ENCODE peak calls at places on chromosomes 5 and 9, in ten cellular contexts. X is stomach, K is tibial nerve, J is hepatocyte, L is heart right ventricle, Y is keratinocyte, P is IMR-90, E is heart left ventricle, G is cardiac muscle cell, M is transverse colon. W is an unnamed sample. For H3K4me1, the result is how much of the 10 kb centered on the place peaks cover.

GRCh38 chr5:90866915-90867715 is 308.5 kb downstream of the ADGRV1 start:
- DNase-seq in X (no peak), K (no peak), J (no peak), L (no peak), Y (no peak), P (peak), E (no peak), G (no peak), M (no peak), W (no peak)

GRCh38 chr9:79734989-79735779 is 163.4 kb downstream of the TLE4 start:
- DNase-seq in X (no peak), K (no peak), J (no peak), L (no peak), Y (no peak), P (no peak), E (no peak), G (no peak), M (no peak), W (no peak)

GRCh38 chr5:151288180-151288579 is 15.4 kb downstream of the SLC36A3 start:
- DNase-seq in X (no peak), K (no peak), J (peak), L (no peak), Y (no peak), P (no peak), E (no peak), G (no peak), M (no peak), W (no peak)

GRCh38 chr9:18798518-18799290 is 234.3 kb downstream of the SAXO1 start:
- DNase-seq in X (no peak), K (no peak), J (no peak), L (no peak), Y (no peak), P (no peak), E (no peak), G (no peak), M (no peak), W (no peak)

GRCh38 chr9:9612270-9612669 is 1000.5 kb downstream of the PTPRD start:
- DNase-seq in X (no peak), K (no peak), J (no peak), L (no peak), Y (no peak), P (no peak), E (no peak), G (no peak), M (peak), W (no peak)

GRCh38 chr9:78566948-78567675 is 270.2 kb downstream of the PSAT1 start:
- DNase-seq in X (no peak), K (no peak), J (no peak), L (no peak), Y (no peak), P (peak), E (no peak), G (no peak), M (no peak), W (no peak)

GRCh38 chr9:124574944-124575343 is 67.7 kb upstream of the NR5A1 start:
- DNase-seq in X (no peak), K (no peak), J (peak), L (no peak), Y (peak), P (peak), E (no peak), G (no peak), M (no peak), W (no peak)

GRCh38 chr9:126664893-126665695 is 51.4 kb downstream of the LMX1B start:
- DNase-seq in X (no peak), K (no peak), J (peak), L (no peak), Y (no peak), P (no peak), E (no peak), G (peak), M (no peak), W (no peak)

GRCh38 chr9:10525972-10526371 is 86.8 kb downstream of the PTPRD start:
- DNase-seq in X (no peak), K (no peak), J (no peak), L (no peak), Y (no peak), P (no peak), E (no peak), G (no peak), M (no peak), W (no peak)

GRCh38 chr9:32431196-32431595 is 46.8 kb downstream of the ACO1 start:
- DNase-seq in X (no peak), K (no peak), J (no peak), L (no peak), Y (no peak), P (peak), E (no peak), G (no peak), M (no peak), W (no peak)

GRCh38 chr5:132383261-132383660 is 13.8 kb downstream of the SLC22A5 start:
- DNase-seq in X (no peak), K (no peak), J (no peak), L (no peak), Y (no peak), P (no peak), E (no peak), G (no peak), M (no peak), W (no peak)

GRCh38 chr5:111127453-111128195 is 35.5 kb downstream of the WDR36 start:
- DNase-seq in X (no peak), K (no peak), J (no peak), L (no peak), Y (peak), P (no peak), E (no peak), G (no peak), M (no peak), W (no peak)

GRCh38 chr5:158297002-158297527 is 438.1 kb upstream of the CLINT1 start:
- DNase-seq in X (no peak), K (no peak), J (no peak), L (no peak), Y (no peak), P (no peak), E (no peak), G (no peak), M (no peak), W (no peak)

GRCh38 chr9:111924281-111924680 is 27.7 kb downstream of the UGCG start:
- DNase-seq in X (no peak), K (no peak), J (no peak), L (no peak), Y (no peak), P (no peak), E (no peak), G (no peak), M (no peak), W (no peak)

GRCh38 chr5:107773479-107773878 is 102.7 kb upstream of the EFNA5 start:
- DNase-seq in X (no peak), K (no peak), J (no peak), L (no peak), Y (no peak), P (no peak), E (no peak), G (no peak), M (no peak), W (no peak)

GRCh38 chr5:141084487-141084989 is 9.9 kb upstream of the PCDHB2 start:
- DNase-seq in X (no peak), K (peak), J (peak), L (peak), Y (no peak), P (peak), E (peak), G (peak), M (peak), W (peak)

GRCh38 chr5:119360905-119361605 is 5.2 kb downstream of the TNFAIP8 start:
- DNase-seq in X (no peak), K (no peak), J (no peak), L (no peak), Y (peak), P (peak), E (no peak), G (no peak), M (no peak), W (no peak)

GRCh38 chr9:124357591-124358361 is 57.5 kb downstream of the PSMB7 start:
- DNase-seq in X (peak), K (no peak), J (no peak), L (no peak), Y (no peak), P (no peak), E (no peak), G (no peak), M (no peak), W (no peak)

DNA sequence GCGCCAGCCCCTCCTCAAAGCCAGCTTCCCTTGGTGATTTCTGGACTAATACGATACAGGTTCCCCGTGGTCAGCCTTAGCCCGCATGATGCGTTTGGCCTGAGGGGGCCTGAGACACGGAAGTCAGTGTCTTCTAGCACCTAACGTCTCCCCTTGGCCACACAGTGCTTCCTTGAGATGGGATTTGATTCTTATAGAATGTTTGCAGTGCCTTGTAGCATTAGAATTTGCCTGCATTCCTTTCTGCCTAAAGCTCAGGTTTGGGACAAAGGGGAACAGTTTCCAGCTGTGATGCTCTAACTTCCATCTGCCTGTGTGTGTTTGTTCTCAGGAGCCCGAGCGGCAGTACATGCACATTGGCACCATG is 34.4 kb downstream of the CFAP90 start:
- DNase-seq in X (no peak), K (no peak), J (no peak), L (no peak), Y (no peak), P (no peak), E (no peak), G (no peak), M (no peak), W (no peak)
- TF ChIP-seq CTCF in X (no peak), K (no peak), J (no peak), L (no peak), Y (peak), P (no peak), E (no peak), G (no peak), M (no peak), W (no peak)

GRCh38 chr5:72831685-72832084 is 15.2 kb downstream of the TNPO1 start:
- DNase-seq in X (no peak), K (no peak), J (no peak), L (no peak), Y (no peak), P (no peak), E (no peak), G (no peak), M (no peak), W (no peak)
- H3K4me1 ChIP-seq in X (under half), K (under half), J (under half), L (under half), Y (under half), P (under half), E (under half), G (under half), M (under half), W (under half)

GRCh38 chr9:68927165-68927564 is 86.7 kb downstream of the PRKACG start:
- DNase-seq in X (no peak), K (no peak), J (no peak), L (no peak), Y (no peak), P (no peak), E (no peak), G (no peak), M (no peak), W (no peak)

GRCh38 chr9:68932458-68932857 is 81.5 kb downstream of the PRKACG start:
- DNase-seq in X (no peak), K (no peak), J (no peak), L (no peak), Y (no peak), P (no peak), E (no peak), G (no peak), M (no peak), W (no peak)

GRCh38 chr9:68933434-68934318 is 80.2 kb downstream of the PRKACG start:
- DNase-seq in X (no peak), K (no peak), J (no peak), L (no peak), Y (no peak), P (no peak), E (no peak), G (no peak), M (no peak), W (peak)

GRCh38 chr9:68934319-68934644 is 79.6 kb downstream of the PRKACG start:
- DNase-seq in X (no peak), K (no peak), J (no peak), L (no peak), Y (no peak), P (no peak), E (no peak), G (no peak), M (no peak), W (no peak)

GRCh38 chr9:68931821-68932220 is 82.1 kb downstream of the PRKACG start:
- DNase-seq in X (no peak), K (no peak), J (no peak), L (no peak), Y (no peak), P (no peak), E (no peak), G (no peak), M (no peak), W (no peak)
- H3K27ac ChIP-seq in X (no peak), K (no peak), J (no peak), L (no peak), Y (no peak), P (no peak), E (no peak), G (no peak), M (no peak), W (no peak)

GRCh38 chr5:5294429-5294828 is 128.0 kb upstream of the ICE1 start:
- DNase-seq in X (no peak), K (no peak), J (no peak), L (no peak), Y (no peak), P (no peak), E (no peak), G (no peak), M (no peak), W (no peak)

GRCh38 chr5:5291357-5291756 is 131.1 kb upstream of the ICE1 start:
- DNase-seq in X (no peak), K (no peak), J (no peak), L (peak), Y (no peak), P (no peak), E (peak), G (no peak), M (no peak), W (no peak)

GRCh38 chr5:5290674-5291334 is 131.7 kb upstream of the ICE1 start:
- DNase-seq in X (no peak), K (no peak), J (no peak), L (no peak), Y (no peak), P (no peak), E (no peak), G (no peak), M (no peak), W (no peak)

GRCh38 chr5:5295361-5295760 is 127.1 kb upstream of the ICE1 start:
- DNase-seq in X (no peak), K (no peak), J (no peak), L (no peak), Y (no peak), P (no peak), E (no peak), G (no peak), M (no peak), W (no peak)

GRCh38 chr5:5293029-5293428 is 129.4 kb upstream of the ICE1 start:
- DNase-seq in X (no peak), K (no peak), J (no peak), L (no peak), Y (no peak), P (no peak), E (no peak), G (no peak), M (no peak), W (no peak)
- TF ChIP-seq CTCF in X (no peak), K (no peak), J (no peak), L (no peak), Y (no peak), P (no peak), E (no peak), G (no peak), M (no peak), W (no peak)